ENCODE peak calls at places on chromosomes 6 and 20, in seven cellular contexts. A is dorsolateral prefrontal cortex, J is glutamatergic neuron, W is nephron progenitor cell, U is uterus, X is activated B cell treated with CpG ODN at 0.5 μM for 24 hours, Q is fibroblast of lung. P is an unnamed sample.

GRCh38 chr6:169291639-169292339 is 38.1 kb upstream of the THBS2 start:
- DNase-seq in Q (peak; percentile 34), J (no peak), A (no peak), W (no peak), X (no peak), U (no peak), P (no peak)

GRCh38 chr6:90049295-90049694 is 155.0 kb downstream of the GJA10 start:
- DNase-seq in J (no peak), W (no peak), A (no peak), X (no peak), Q (no peak), U (no peak), P (no peak)

GRCh38 chr20:21706345-21707195 is 1.1 kb downstream of the PAX1 start:
- DNase-seq in J (peak; percentile 60), X (no peak), U (no peak), A (no peak), Q (no peak), W (peak; percentile 34), P (no peak)

GRCh38 chr6:44456070-44456965 is 68.8 kb downstream of the CDC5L start:
- DNase-seq in J (peak; percentile 52), W (peak; percentile 42), X (no peak), A (no peak), U (no peak), Q (peak; percentile 71), P (peak; percentile 7)

GRCh38 chr6:36133148-36133547 is 2.8 kb downstream of the MAPK13 start:
- DNase-seq in J (no peak), A (no peak), U (no peak), Q (no peak), W (no peak), X (no peak), P (no peak)

GRCh38 chr6:168157272-168158007 is 78.4 kb upstream of the FRMD1 start:
- DNase-seq in A (no peak), Q (peak; percentile 89), U (peak; percentile 70), X (no peak), J (no peak), W (peak; percentile 38), P (no peak)

GRCh38 chr20:46063652-46064054 is 26.1 kb downstream of the NCOA5 start:
- DNase-seq in U (no peak), Q (no peak), A (no peak), W (no peak), X (no peak), J (no peak), P (no peak)

GRCh38 chr20:22630698-22631097 is 46.3 kb upstream of the FOXA2 start:
- DNase-seq in Q (no peak), U (no peak), W (no peak), A (no peak), J (peak; percentile 25), X (no peak), P (no peak)

GRCh38 chr6:680666-681374 is 12.1 kb downstream of the EXOC2 start:
- DNase-seq in Q (no peak), A (no peak), W (no peak), X (no peak), U (no peak), J (no peak), P (no peak)

GRCh38 chr6:123941855-123942254 is 138.2 kb downstream of the NKAIN2 start:
- DNase-seq in Q (no peak), U (no peak), W (no peak), X (no peak), J (no peak), A (no peak), P (no peak)

GRCh38 chr6:160036790-160037206 is 67.9 kb downstream of the IGF2R start:
- DNase-seq in W (no peak), X (no peak), Q (peak; percentile 85), U (peak; percentile 56), A (no peak), J (no peak), P (no peak)

GRCh38 chr20:35632539-35633115 is 17.0 kb downstream of the SPAG4 start:
- DNase-seq in A (no peak), W (no peak), J (no peak), U (no peak), X (no peak), Q (no peak), P (no peak)

GRCh38 chr6:71250050-71250689 is 38.4 kb upstream of the OGFRL1 start:
- DNase-seq in W (no peak), U (no peak), Q (peak; percentile 83), J (no peak), A (no peak), X (no peak), P (no peak)

GRCh38 chr20:61749406-61750075 is 316.1 kb downstream of the TAF4 start:
- DNase-seq in W (no peak), A (no peak), U (no peak), J (no peak), Q (no peak), X (no peak), P (no peak)

GRCh38 chr6:20211941-20212391 is 303 bp downstream of the MBOAT1 start:
- DNase-seq in W (no peak), U (no peak), J (peak; percentile 35), X (peak; percentile 36), Q (peak; percentile 43), A (peak; percentile 46), P (no peak)

GRCh38 chr6:50836231-50836630 is 17.6 kb downstream of the TFAP2B start:
- DNase-seq in U (no peak), Q (no peak), W (peak; percentile 46), X (no peak), J (peak; percentile 34), A (no peak), P (no peak)

GRCh38 chr20:11379257-11380011 is 538.3 kb upstream of the BTBD3 start:
- DNase-seq in X (no peak), Q (no peak), U (no peak), J (peak; percentile 83), A (no peak), W (peak; percentile 57), P (no peak)

GRCh38 chr6:111354751-111355150 is 128.3 kb downstream of the REV3L start:
- DNase-seq in X (no peak), U (no peak), Q (no peak), W (no peak), J (no peak), A (no peak), P (no peak)

GRCh38 chr20:12610871-12611270 is 397.9 kb upstream of the SPTLC3 start:
- DNase-seq in U (no peak), X (no peak), J (no peak), Q (no peak), W (no peak), A (no peak), P (no peak)

GRCh38 chr6:11139051-11139960 is 27.8 kb upstream of the ERVFRD-1 start:
- DNase-seq in J (no peak), A (no peak), U (no peak), X (no peak), W (no peak), Q (peak; percentile 61), P (no peak)

GRCh38 chr6:110534731-110535164 is 58.3 kb upstream of the SLC22A16 start:
- DNase-seq in J (no peak), A (peak; percentile 93), U (no peak), X (no peak), W (no peak), Q (peak; percentile 92), P (no peak)

GRCh38 chr6:28154357-28154756 is 12.7 kb downstream of the ZKSCAN8 start:
- DNase-seq in U (no peak), Q (no peak), A (no peak), W (no peak), X (no peak), J (no peak), P (no peak)

GRCh38 chr20:3797592-3798404 is 1.7 kb downstream of the CDC25B start:
- DNase-seq in U (no peak), J (no peak), Q (peak; percentile 36), A (no peak), X (no peak), W (no peak), P (no peak)

GRCh38 chr6:53437557-53438202 is 88.9 kb upstream of the ELOVL5 start:
- DNase-seq in J (no peak), W (peak; percentile 12), X (no peak), A (no peak), U (no peak), Q (peak; percentile 89), P (no peak)

GRCh38 chr6:106098383-106099234 is 12.5 kb downstream of the PRDM1 start:
- DNase-seq in X (no peak), W (no peak), J (no peak), Q (peak; percentile 80), U (no peak), A (no peak), P (peak; percentile 24)

GRCh38 chr6:30163090-30163917 is at the start of gene TRIM15:
- DNase-seq in A (no peak), Q (no peak), W (no peak), J (no peak), X (no peak), U (no peak), P (no peak)

GRCh38 chr6:30162265-30163089 is 869 bp upstream of the TRIM15 start:
- DNase-seq in W (no peak), X (no peak), U (no peak), J (no peak), Q (no peak), A (no peak), P (no peak)

GRCh38 chr6:30163918-30164654 is 740 bp downstream of the TRIM15 start:
- DNase-seq in Q (no peak), W (no peak), U (no peak), X (no peak), A (no peak), J (no peak), P (no peak)

GRCh38 chr6:30167101-30167500 is 3.8 kb downstream of the TRIM15 start:
- DNase-seq in A (no peak), Q (no peak), U (no peak), X (no peak), W (no peak), J (no peak), P (no peak)

DNA sequence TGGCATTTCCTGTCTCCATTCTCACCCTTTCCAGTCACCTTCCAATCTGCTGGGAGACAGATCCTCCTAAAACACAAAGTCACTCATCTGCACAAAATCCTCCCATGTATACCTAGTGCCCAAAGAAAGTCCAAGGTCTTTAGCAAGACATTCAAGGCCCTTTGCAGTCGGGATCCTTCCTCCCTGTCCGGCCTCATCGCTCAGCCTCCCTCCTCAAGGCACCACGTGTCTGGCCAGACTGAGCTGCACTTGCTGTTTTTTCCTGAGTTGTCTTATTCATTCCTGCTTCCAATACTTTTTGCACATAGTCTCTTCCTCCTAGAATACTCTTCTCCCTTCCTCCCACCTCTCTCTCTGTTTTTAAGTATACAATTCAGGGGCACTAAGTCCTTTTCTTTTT is 1.4 kb downstream of the TRIM15 start:
- DNase-seq in U (no peak), A (no peak), J (no peak), X (no peak), Q (no peak), W (no peak), P (no peak)
- TF ChIP-seq CTCF in U (no peak), A (no peak), J (no peak), X (no peak), Q (no peak), W (no peak), P (no peak)

GRCh38 chr6:37258405-37258704 is 411 bp upstream of the TMEM217 start:
- DNase-seq in J (no peak), Q (no peak), U (no peak), W (no peak), A (no peak), X (no peak), P (no peak)
- TF ChIP-seq CTCF in J (no peak), Q (no peak), U (no peak), W (no peak), A (no peak), X (no peak), P (no peak)

GRCh38 chr20:31547017-31547675 is 32.9 kb downstream of the HM13 start:
- DNase-seq in Q (peak; percentile 90), U (peak; percentile 87), J (peak; percentile 99), X (peak; percentile 70), W (peak; percentile 76), A (peak; percentile 77), P (peak; percentile 84)
- TF ChIP-seq CTCF in Q (peak; percentile 25), U (no peak), J (no peak), X (no peak), W (no peak), A (peak; percentile 20), P (no peak)

GRCh38 chr6:157461000-157461915 is 80.3 kb downstream of the ZDHHC14 start:
- DNase-seq in U (no peak), A (no peak), W (no peak), Q (peak; percentile 63), X (peak; percentile 64), J (no peak), P (no peak)
- TF ChIP-seq CTCF in U (no peak), A (peak; percentile 29), W (no peak), Q (no peak), X (no peak), J (no peak), P (no peak)

P was measured in CD8-positive, alpha-beta T cell.